ENCODE peak calls at places on chromosomes 13 and 19, in five cellular contexts. Q, W, D, F and E are unnamed samples.
A peak's percentile ranks its signal among the peaks of the same experiment; 100 is the strongest.

GRCh38 chr19:19595171-19595701 is 23.3 kb downstream of the PBX4 start:
- DNase-seq in Q (no peak), W (peak; percentile 65), D (no peak), F (no peak), E (no peak)

GRCh38 chr19:50358483-50359431 is 6.7 kb downstream of the NAPSA start:
- DNase-seq in Q (peak; percentile 76), W (peak; percentile 73), D (peak; percentile 80), F (peak; percentile 80), E (peak; percentile 79)

GRCh38 chr19:16801599-16801998 is 27.6 kb upstream of the SIN3B start:
- DNase-seq in Q (no peak), W (no peak), D (no peak), F (no peak), E (no peak)

GRCh38 chr19:6721773-6722172 is 1.3 kb upstream of the C3 start:
- DNase-seq in Q (no peak), W (no peak), D (no peak), F (no peak), E (no peak)

GRCh38 chr13:85148009-85148408 is 651.2 kb downstream of the SLITRK6 start:
- DNase-seq in Q (no peak), W (no peak), D (no peak), F (no peak), E (no peak)

GRCh38 chr19:39916236-39916635 is 18.2 kb downstream of the FCGBP start:
- DNase-seq in Q (no peak), W (no peak), D (no peak), F (no peak), E (no peak)

GRCh38 chr13:41352935-41353801 is 42.1 kb downstream of the NAA16 start:
- DNase-seq in Q (peak; percentile 42), W (no peak), D (peak; percentile 76), F (peak; percentile 24), E (peak; percentile 44)

GRCh38 chr19:1248454-1249297 is at the start of gene MIDN:
- DNase-seq in Q (peak; percentile 82), W (peak; percentile 92), D (peak; percentile 90), F (peak; percentile 88), E (peak; percentile 83)

GRCh38 chr19:38769635-38770211 is 3.6 kb downstream of the LGALS7 start:
- DNase-seq in Q (peak; percentile 89), W (peak; percentile 95), D (peak; percentile 91), F (peak; percentile 84), E (peak; percentile 93)

GRCh38 chr19:38793186-38793585 is 4.2 kb downstream of the LGALS7B start:
- DNase-seq in Q (no peak), W (no peak), D (no peak), F (no peak), E (no peak)

GRCh38 chr13:38979891-38980627 is 10.6 kb downstream of the STOML3 start:
- DNase-seq in Q (no peak), W (no peak), D (no peak), F (peak; percentile 74), E (no peak)

GRCh38 chr13:113291997-113292862 is 4.8 kb upstream of the LAMP1 start:
- DNase-seq in Q (no peak), W (peak; percentile 66), D (peak; percentile 18), F (no peak), E (no peak)

GRCh38 chr19:29772696-29773095 is 39.1 kb upstream of the CCNE1 start:
- DNase-seq in Q (no peak), W (no peak), D (no peak), F (no peak), E (no peak)

GRCh38 chr13:90792335-90792734 is 555.2 kb upstream of the MIR17HG start:
- DNase-seq in Q (no peak), W (no peak), D (no peak), F (no peak), E (no peak)

GRCh38 chr19:40585677-40586422 is 9.2 kb downstream of the SHKBP1 start:
- DNase-seq in Q (no peak), W (no peak), D (no peak), F (no peak), E (no peak)

GRCh38 chr19:49894011-49894664 is 2.5 kb downstream of the IL4I1 start:
- DNase-seq in Q (no peak), W (no peak), D (no peak), F (no peak), E (no peak)

GRCh38 chr13:111115051-111115840 is at the start of gene ARHGEF7:
- DNase-seq in Q (no peak), W (no peak), D (no peak), F (peak; percentile 22), E (peak; percentile 13)

GRCh38 chr13:95710313-95710712 is 33.4 kb downstream of the DNAJC3 start:
- DNase-seq in Q (no peak), W (no peak), D (no peak), F (no peak), E (no peak)

GRCh38 chr13:29523199-29523931 is 72.1 kb downstream of the SLC7A1 start:
- DNase-seq in Q (no peak), W (no peak), D (no peak), F (no peak), E (no peak)

GRCh38 chr13:113470073-113470472 is 16.8 kb upstream of the ADPRHL1 start:
- DNase-seq in Q (no peak), W (no peak), D (no peak), F (no peak), E (no peak)

GRCh38 chr13:114222461-114222968 is 12.2 kb upstream of the CDC16 start:
- DNase-seq in Q (no peak), W (no peak), D (no peak), F (peak; percentile 80), E (no peak)

GRCh38 chr19:32749361-32749760 is 29.8 kb downstream of the TDRD12 start:
- DNase-seq in Q (no peak), W (no peak), D (no peak), F (no peak), E (no peak)
- H3K4me3 ChIP-seq in Q (no peak overlapping the region), W (no peak overlapping the region), D (no peak overlapping the region), F (no peak overlapping the region), E (no peak overlapping the region)

DNA sequence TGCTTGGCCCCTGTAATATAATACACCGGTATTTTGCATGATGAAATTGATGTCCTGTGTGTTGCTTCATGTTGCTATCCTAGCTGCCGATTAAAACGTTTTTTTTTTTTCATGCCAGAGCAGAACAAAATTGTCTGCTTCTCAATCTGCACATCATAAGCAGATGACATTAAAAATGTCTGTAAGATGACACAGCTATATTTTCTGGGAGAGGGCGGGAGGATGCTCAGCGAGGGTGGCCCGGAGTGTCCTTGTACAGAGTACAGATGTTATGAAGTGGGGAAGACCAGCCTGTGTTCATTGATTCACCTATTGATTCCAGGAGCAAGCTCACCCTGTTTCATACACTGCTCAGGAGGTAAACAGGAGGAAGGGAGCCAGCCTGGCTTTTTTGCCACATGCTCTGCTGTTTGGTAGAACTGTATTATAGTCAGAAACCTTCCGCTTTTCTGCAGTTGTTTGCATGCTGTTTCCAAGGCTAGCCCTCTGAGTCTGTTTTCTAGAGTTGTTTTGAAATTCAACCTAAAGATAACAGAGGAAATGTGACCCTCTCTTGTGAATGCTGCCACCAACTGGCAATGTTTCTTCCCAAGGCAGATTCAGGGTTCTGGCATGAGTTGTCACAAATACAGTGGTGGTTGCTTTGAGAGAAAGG is 4.7 kb upstream of the IRS2 start:
- DNase-seq in Q (no peak), W (no peak), D (peak; percentile 56), F (peak; percentile 43), E (no peak)
- H3K27ac ChIP-seq in Q (no peak overlapping the region), W (no peak overlapping the region), D (no peak overlapping the region), F (peak overlapping the region; percentile 32), E (no peak overlapping the region)

GRCh38 chr13:31154939-31155338 is 6.8 kb downstream of the HSPH1 start:
- DNase-seq in Q (no peak), W (no peak), D (no peak), F (no peak), E (no peak)

GRCh38 chr13:31160857-31161582 is 684 bp downstream of the HSPH1 start:
- DNase-seq in Q (peak; percentile 45), W (peak; percentile 73), D (peak; percentile 57), F (peak; percentile 68), E (peak; percentile 42)

GRCh38 chr13:31162151-31163008 is 676 bp upstream of the HSPH1 start:
- DNase-seq in Q (peak; percentile 91), W (peak; percentile 98), D (peak; percentile 99), F (peak; percentile 98), E (peak; percentile 99)

GRCh38 chr13:31161583-31162150 is at the start of gene HSPH1:
- DNase-seq in Q (peak; percentile 98), W (peak; percentile 99), D (peak; percentile 100), F (peak; percentile 98), E (peak; percentile 98)

GRCh38 chr13:31159306-31159705 is 2.4 kb downstream of the HSPH1 start:
- DNase-seq in Q (no peak), W (no peak), D (no peak), F (no peak), E (no peak)
- H3K4me3 ChIP-seq in Q (no peak overlapping the region), W (no peak overlapping the region), D (no peak overlapping the region), F (no peak overlapping the region), E (no peak overlapping the region)

GRCh38 chr13:26213345-26213744 is 8.8 kb downstream of the RNF6 start:
- DNase-seq in Q (no peak), W (no peak), D (no peak), F (no peak), E (no peak)
- H3K27ac ChIP-seq in Q (no peak overlapping the region), W (no peak overlapping the region), D (no peak overlapping the region), F (no peak overlapping the region), E (no peak overlapping the region)

DNA sequence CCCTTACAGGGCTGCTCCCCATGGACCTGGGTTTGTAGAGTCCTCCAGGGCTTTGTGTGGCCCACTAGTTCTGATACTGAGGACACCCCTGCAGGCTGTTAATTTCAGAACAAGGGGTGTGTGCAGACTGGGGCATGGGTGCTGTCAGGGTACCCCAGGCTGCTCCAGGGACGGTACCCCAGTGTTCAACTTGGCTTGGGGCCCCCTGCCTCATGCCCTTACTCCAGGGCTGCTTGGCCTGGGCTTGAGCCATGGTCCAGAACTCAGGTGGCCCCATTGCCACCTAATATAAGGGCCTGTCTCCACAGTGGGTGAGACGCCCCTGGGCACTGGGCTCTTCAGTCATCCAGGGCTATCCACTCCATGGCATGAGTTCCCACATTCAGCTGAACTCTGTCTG is 1417.6 kb downstream of the UQCRFS1 start:
- DNase-seq in Q (no peak), W (peak; percentile 39), D (no peak), F (no peak), E (no peak)
- H3K4me3 ChIP-seq in Q (no peak overlapping the region), W (no peak overlapping the region), D (no peak overlapping the region), F (no peak overlapping the region), E (no peak overlapping the region)

DNA sequence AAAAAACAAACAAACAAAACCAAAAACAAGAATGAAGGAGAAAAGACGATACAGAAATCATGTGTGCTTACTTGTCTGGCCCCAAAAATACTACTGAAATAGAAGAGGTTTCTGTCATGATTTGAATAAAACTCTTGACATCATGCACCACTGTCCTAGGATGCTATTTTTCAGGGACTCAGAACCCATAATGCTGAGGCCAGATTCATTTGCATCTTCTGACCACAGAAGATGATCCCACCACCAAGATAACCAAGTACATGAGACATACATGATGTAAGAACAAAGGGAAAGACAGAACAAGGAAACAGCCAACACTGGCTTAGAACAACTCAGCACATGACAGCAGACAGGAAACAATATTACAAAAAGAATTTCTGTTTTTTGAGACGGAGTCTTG is 2.5 kb downstream of the ZNF552 start:
- DNase-seq in Q (no peak), W (no peak), D (no peak), F (no peak), E (no peak)
- H3K27ac ChIP-seq in Q (no peak overlapping the region), W (no peak overlapping the region), D (no peak overlapping the region), F (peak overlapping the region; percentile 14), E (no peak overlapping the region)